ENCODE peak calls at places on chromosomes 5 and 9, in nine cellular contexts. One of them, this sample, is unnamed.

GRCh38 chr5:125256296-125256695 is 509.9 kb upstream of the ZNF608 start:
- DNase-seq in smooth muscle cell of the brain vasculature: no peak
- DNase-seq in CD8-positive, alpha-beta T cell: no peak
- DNase-seq in SHP77 treated with DMSO at 0.1 percent for 48 hours: no peak
- DNase-seq in NCI-H1694 treated with DMSO at 0.1 percent for 48 hours: no peak
- DNase-seq in T-helper 1 cell: no peak
- DNase-seq in HAP-1: no peak
- DNase-seq in amniotic stem cell: no peak
- DNase-seq in left cardiac atrium: no peak
- DNase-seq in this sample: no peak

GRCh38 chr5:88694087-88694703 is 188.8 kb downstream of the MEF2C start:
- DNase-seq in smooth muscle cell of the brain vasculature: no peak
- DNase-seq in CD8-positive, alpha-beta T cell: no peak
- DNase-seq in SHP77 treated with DMSO at 0.1 percent for 48 hours: no peak
- DNase-seq in NCI-H1694 treated with DMSO at 0.1 percent for 48 hours: no peak
- DNase-seq in T-helper 1 cell: no peak
- DNase-seq in HAP-1: no peak
- DNase-seq in amniotic stem cell: no peak
- DNase-seq in left cardiac atrium: no peak
- DNase-seq in this sample: no peak

GRCh38 chr5:128478386-128479368 is 59.4 kb downstream of the FBN2 start:
- DNase-seq in smooth muscle cell of the brain vasculature: no peak
- DNase-seq in CD8-positive, alpha-beta T cell: no peak
- DNase-seq in SHP77 treated with DMSO at 0.1 percent for 48 hours: no peak
- DNase-seq in NCI-H1694 treated with DMSO at 0.1 percent for 48 hours: no peak
- DNase-seq in T-helper 1 cell: no peak
- DNase-seq in HAP-1: no peak
- DNase-seq in amniotic stem cell: no peak
- DNase-seq in left cardiac atrium: no peak
- DNase-seq in this sample: no peak

GRCh38 chr9:132849168-132849831 is 28.8 kb downstream of the AK8 start:
- DNase-seq in smooth muscle cell of the brain vasculature: no peak
- DNase-seq in CD8-positive, alpha-beta T cell: no peak
- DNase-seq in SHP77 treated with DMSO at 0.1 percent for 48 hours: no peak
- DNase-seq in NCI-H1694 treated with DMSO at 0.1 percent for 48 hours: no peak
- DNase-seq in T-helper 1 cell: peak
- DNase-seq in HAP-1: no peak
- DNase-seq in amniotic stem cell: no peak
- DNase-seq in left cardiac atrium: no peak
- DNase-seq in this sample: no peak

GRCh38 chr5:175508896-175509295 is 30.5 kb downstream of the SFXN1 start:
- DNase-seq in smooth muscle cell of the brain vasculature: no peak
- DNase-seq in CD8-positive, alpha-beta T cell: no peak
- DNase-seq in SHP77 treated with DMSO at 0.1 percent for 48 hours: no peak
- DNase-seq in NCI-H1694 treated with DMSO at 0.1 percent for 48 hours: no peak
- DNase-seq in T-helper 1 cell: no peak
- DNase-seq in HAP-1: no peak
- DNase-seq in amniotic stem cell: no peak
- DNase-seq in left cardiac atrium: no peak
- DNase-seq in this sample: no peak

GRCh38 chr5:168409601-168410458 is 76.4 kb upstream of the RARS1 start:
- DNase-seq in smooth muscle cell of the brain vasculature: no peak
- DNase-seq in CD8-positive, alpha-beta T cell: no peak
- DNase-seq in SHP77 treated with DMSO at 0.1 percent for 48 hours: no peak
- DNase-seq in NCI-H1694 treated with DMSO at 0.1 percent for 48 hours: no peak
- DNase-seq in T-helper 1 cell: peak
- DNase-seq in HAP-1: no peak
- DNase-seq in amniotic stem cell: no peak
- DNase-seq in left cardiac atrium: peak
- DNase-seq in this sample: no peak

GRCh38 chr5:10637944-10638343 is 74.1 kb downstream of the ANKRD33B start:
- DNase-seq in smooth muscle cell of the brain vasculature: no peak
- DNase-seq in CD8-positive, alpha-beta T cell: no peak
- DNase-seq in SHP77 treated with DMSO at 0.1 percent for 48 hours: no peak
- DNase-seq in NCI-H1694 treated with DMSO at 0.1 percent for 48 hours: no peak
- DNase-seq in T-helper 1 cell: no peak
- DNase-seq in HAP-1: no peak
- DNase-seq in amniotic stem cell: no peak
- DNase-seq in left cardiac atrium: no peak
- DNase-seq in this sample: no peak

GRCh38 chr5:1035421-1036405 is 27.1 kb downstream of the NKD2 start:
- DNase-seq in smooth muscle cell of the brain vasculature: no peak
- DNase-seq in CD8-positive, alpha-beta T cell: no peak
- DNase-seq in SHP77 treated with DMSO at 0.1 percent for 48 hours: no peak
- DNase-seq in NCI-H1694 treated with DMSO at 0.1 percent for 48 hours: no peak
- DNase-seq in T-helper 1 cell: no peak
- DNase-seq in HAP-1: no peak
- DNase-seq in amniotic stem cell: no peak
- DNase-seq in left cardiac atrium: peak
- DNase-seq in this sample: no peak

GRCh38 chr5:171580506-171581265 is 161.2 kb downstream of the FGF18 start:
- DNase-seq in smooth muscle cell of the brain vasculature: no peak
- DNase-seq in CD8-positive, alpha-beta T cell: no peak
- DNase-seq in SHP77 treated with DMSO at 0.1 percent for 48 hours: no peak
- DNase-seq in NCI-H1694 treated with DMSO at 0.1 percent for 48 hours: peak
- DNase-seq in T-helper 1 cell: no peak
- DNase-seq in HAP-1: no peak
- DNase-seq in amniotic stem cell: no peak
- DNase-seq in left cardiac atrium: no peak
- DNase-seq in this sample: no peak

GRCh38 chr5:116135344-116135743 is 50.5 kb downstream of the COMMD10 start:
- DNase-seq in smooth muscle cell of the brain vasculature: no peak
- DNase-seq in CD8-positive, alpha-beta T cell: no peak
- DNase-seq in SHP77 treated with DMSO at 0.1 percent for 48 hours: no peak
- DNase-seq in NCI-H1694 treated with DMSO at 0.1 percent for 48 hours: no peak
- DNase-seq in T-helper 1 cell: peak
- DNase-seq in HAP-1: no peak
- DNase-seq in amniotic stem cell: no peak
- DNase-seq in left cardiac atrium: no peak
- DNase-seq in this sample: no peak

GRCh38 chr5:99000878-99001277 is 72.1 kb upstream of the CHD1 start:
- DNase-seq in smooth muscle cell of the brain vasculature: no peak
- DNase-seq in CD8-positive, alpha-beta T cell: no peak
- DNase-seq in SHP77 treated with DMSO at 0.1 percent for 48 hours: no peak
- DNase-seq in NCI-H1694 treated with DMSO at 0.1 percent for 48 hours: no peak
- DNase-seq in T-helper 1 cell: no peak
- DNase-seq in HAP-1: no peak
- DNase-seq in amniotic stem cell: no peak
- DNase-seq in left cardiac atrium: no peak
- DNase-seq in this sample: no peak

GRCh38 chr5:95731571-95732554 is 727 bp downstream of the RHOBTB3 start:
- DNase-seq in smooth muscle cell of the brain vasculature: no peak
- DNase-seq in CD8-positive, alpha-beta T cell: peak
- DNase-seq in SHP77 treated with DMSO at 0.1 percent for 48 hours: no peak
- DNase-seq in NCI-H1694 treated with DMSO at 0.1 percent for 48 hours: no peak
- DNase-seq in T-helper 1 cell: peak
- DNase-seq in HAP-1: peak
- DNase-seq in amniotic stem cell: no peak
- DNase-seq in left cardiac atrium: peak
- DNase-seq in this sample: no peak

GRCh38 chr5:13408616-13409015 is 535.9 kb downstream of the DNAH5 start:
- DNase-seq in smooth muscle cell of the brain vasculature: no peak
- DNase-seq in CD8-positive, alpha-beta T cell: no peak
- DNase-seq in SHP77 treated with DMSO at 0.1 percent for 48 hours: no peak
- DNase-seq in NCI-H1694 treated with DMSO at 0.1 percent for 48 hours: no peak
- DNase-seq in T-helper 1 cell: no peak
- DNase-seq in HAP-1: no peak
- DNase-seq in amniotic stem cell: no peak
- DNase-seq in left cardiac atrium: no peak
- DNase-seq in this sample: no peak

GRCh38 chr5:16727937-16728336 is 111.1 kb upstream of the RETREG1 start:
- DNase-seq in smooth muscle cell of the brain vasculature: no peak
- DNase-seq in CD8-positive, alpha-beta T cell: no peak
- DNase-seq in SHP77 treated with DMSO at 0.1 percent for 48 hours: peak
- DNase-seq in NCI-H1694 treated with DMSO at 0.1 percent for 48 hours: no peak
- DNase-seq in T-helper 1 cell: no peak
- DNase-seq in HAP-1: peak
- DNase-seq in amniotic stem cell: no peak
- DNase-seq in left cardiac atrium: no peak
- DNase-seq in this sample: no peak

GRCh38 chr5:61277190-61277589 is 54.9 kb upstream of the ZSWIM6 start:
- DNase-seq in smooth muscle cell of the brain vasculature: no peak
- DNase-seq in CD8-positive, alpha-beta T cell: no peak
- DNase-seq in SHP77 treated with DMSO at 0.1 percent for 48 hours: no peak
- DNase-seq in NCI-H1694 treated with DMSO at 0.1 percent for 48 hours: no peak
- DNase-seq in T-helper 1 cell: peak
- DNase-seq in HAP-1: no peak
- DNase-seq in amniotic stem cell: no peak
- DNase-seq in left cardiac atrium: no peak
- DNase-seq in this sample: no peak

GRCh38 chr5:77937015-77937908 is 161.1 kb upstream of the TBCA start:
- DNase-seq in smooth muscle cell of the brain vasculature: no peak
- DNase-seq in CD8-positive, alpha-beta T cell: no peak
- DNase-seq in SHP77 treated with DMSO at 0.1 percent for 48 hours: no peak
- DNase-seq in NCI-H1694 treated with DMSO at 0.1 percent for 48 hours: no peak
- DNase-seq in T-helper 1 cell: peak
- DNase-seq in HAP-1: no peak
- DNase-seq in amniotic stem cell: no peak
- DNase-seq in left cardiac atrium: no peak
- DNase-seq in this sample: no peak

GRCh38 chr9:129109504-129109903 is 1.1 kb downstream of the CRAT start:
- DNase-seq in smooth muscle cell of the brain vasculature: no peak
- DNase-seq in CD8-positive, alpha-beta T cell: peak
- DNase-seq in SHP77 treated with DMSO at 0.1 percent for 48 hours: no peak
- DNase-seq in NCI-H1694 treated with DMSO at 0.1 percent for 48 hours: no peak
- DNase-seq in T-helper 1 cell: no peak
- DNase-seq in HAP-1: no peak
- DNase-seq in amniotic stem cell: no peak
- DNase-seq in left cardiac atrium: peak
- DNase-seq in this sample: no peak

GRCh38 chr5:113038714-113039113 is 62.1 kb downstream of the DCP2 start:
- DNase-seq in smooth muscle cell of the brain vasculature: no peak
- DNase-seq in CD8-positive, alpha-beta T cell: no peak
- DNase-seq in SHP77 treated with DMSO at 0.1 percent for 48 hours: no peak
- DNase-seq in NCI-H1694 treated with DMSO at 0.1 percent for 48 hours: peak
- DNase-seq in T-helper 1 cell: no peak
- DNase-seq in HAP-1: no peak
- DNase-seq in amniotic stem cell: no peak
- DNase-seq in left cardiac atrium: no peak
- DNase-seq in this sample: no peak

GRCh38 chr5:15510816-15511215 is 10.8 kb downstream of the FBXL7 start:
- DNase-seq in smooth muscle cell of the brain vasculature: no peak
- DNase-seq in CD8-positive, alpha-beta T cell: no peak
- DNase-seq in SHP77 treated with DMSO at 0.1 percent for 48 hours: no peak
- DNase-seq in NCI-H1694 treated with DMSO at 0.1 percent for 48 hours: no peak
- DNase-seq in T-helper 1 cell: no peak
- DNase-seq in HAP-1: no peak
- DNase-seq in amniotic stem cell: peak
- DNase-seq in left cardiac atrium: no peak
- DNase-seq in this sample: no peak

GRCh38 chr5:124790895-124791732 is 44.7 kb upstream of the ZNF608 start:
- DNase-seq in smooth muscle cell of the brain vasculature: no peak
- DNase-seq in CD8-positive, alpha-beta T cell: no peak
- DNase-seq in SHP77 treated with DMSO at 0.1 percent for 48 hours: no peak
- DNase-seq in NCI-H1694 treated with DMSO at 0.1 percent for 48 hours: peak
- DNase-seq in T-helper 1 cell: no peak
- DNase-seq in HAP-1: peak
- DNase-seq in amniotic stem cell: no peak
- DNase-seq in left cardiac atrium: no peak
- DNase-seq in this sample: no peak

GRCh38 chr9:38008168-38009034 is 60.6 kb downstream of the SHB start:
- DNase-seq in smooth muscle cell of the brain vasculature: peak
- DNase-seq in CD8-positive, alpha-beta T cell: no peak
- DNase-seq in SHP77 treated with DMSO at 0.1 percent for 48 hours: no peak
- DNase-seq in NCI-H1694 treated with DMSO at 0.1 percent for 48 hours: no peak
- DNase-seq in T-helper 1 cell: no peak
- DNase-seq in HAP-1: no peak
- DNase-seq in amniotic stem cell: peak
- DNase-seq in left cardiac atrium: peak
- DNase-seq in this sample: peak

GRCh38 chr5:72543365-72543764 is 36.2 kb upstream of the ZNF366 start:
- DNase-seq in smooth muscle cell of the brain vasculature: peak
- DNase-seq in CD8-positive, alpha-beta T cell: no peak
- DNase-seq in SHP77 treated with DMSO at 0.1 percent for 48 hours: no peak
- DNase-seq in NCI-H1694 treated with DMSO at 0.1 percent for 48 hours: no peak
- DNase-seq in T-helper 1 cell: no peak
- DNase-seq in HAP-1: no peak
- DNase-seq in amniotic stem cell: no peak
- DNase-seq in left cardiac atrium: no peak
- DNase-seq in this sample: no peak

GRCh38 chr5:128236334-128236733 is 152.8 kb downstream of the SLC12A2 start:
- DNase-seq in smooth muscle cell of the brain vasculature: no peak
- DNase-seq in CD8-positive, alpha-beta T cell: no peak
- DNase-seq in SHP77 treated with DMSO at 0.1 percent for 48 hours: no peak
- DNase-seq in NCI-H1694 treated with DMSO at 0.1 percent for 48 hours: no peak
- DNase-seq in T-helper 1 cell: no peak
- DNase-seq in HAP-1: no peak
- DNase-seq in amniotic stem cell: no peak
- DNase-seq in left cardiac atrium: no peak
- DNase-seq in this sample: no peak

GRCh38 chr9:128361296-128361980 is 9.7 kb upstream of the URM1 start:
- DNase-seq in smooth muscle cell of the brain vasculature: no peak
- DNase-seq in CD8-positive, alpha-beta T cell: no peak
- DNase-seq in SHP77 treated with DMSO at 0.1 percent for 48 hours: peak
- DNase-seq in NCI-H1694 treated with DMSO at 0.1 percent for 48 hours: peak
- DNase-seq in T-helper 1 cell: no peak
- DNase-seq in HAP-1: no peak
- DNase-seq in amniotic stem cell: no peak
- DNase-seq in left cardiac atrium: no peak
- DNase-seq in this sample: no peak

GRCh38 chr5:1568201-1568979 is 44.6 kb upstream of the LPCAT1 start:
- DNase-seq in smooth muscle cell of the brain vasculature: peak
- DNase-seq in CD8-positive, alpha-beta T cell: no peak
- DNase-seq in SHP77 treated with DMSO at 0.1 percent for 48 hours: no peak
- DNase-seq in NCI-H1694 treated with DMSO at 0.1 percent for 48 hours: no peak
- DNase-seq in T-helper 1 cell: no peak
- DNase-seq in HAP-1: no peak
- DNase-seq in amniotic stem cell: peak
- DNase-seq in left cardiac atrium: no peak
- DNase-seq in this sample: no peak

GRCh38 chr9:35537898-35538297 is 48.0 kb downstream of the RUSC2 start:
- DNase-seq in smooth muscle cell of the brain vasculature: no peak
- DNase-seq in CD8-positive, alpha-beta T cell: no peak
- DNase-seq in SHP77 treated with DMSO at 0.1 percent for 48 hours: no peak
- DNase-seq in NCI-H1694 treated with DMSO at 0.1 percent for 48 hours: no peak
- DNase-seq in T-helper 1 cell: no peak
- DNase-seq in HAP-1: no peak
- DNase-seq in amniotic stem cell: no peak
- DNase-seq in left cardiac atrium: peak
- DNase-seq in this sample: no peak

GRCh38 chr9:35482071-35482470 is 7.8 kb upstream of the RUSC2 start:
- DNase-seq in smooth muscle cell of the brain vasculature: no peak
- DNase-seq in CD8-positive, alpha-beta T cell: no peak
- DNase-seq in SHP77 treated with DMSO at 0.1 percent for 48 hours: no peak
- DNase-seq in NCI-H1694 treated with DMSO at 0.1 percent for 48 hours: no peak
- DNase-seq in T-helper 1 cell: no peak
- DNase-seq in HAP-1: no peak
- DNase-seq in amniotic stem cell: no peak
- DNase-seq in left cardiac atrium: no peak
- DNase-seq in this sample: no peak

GRCh38 chr5:68304421-68305052 is 89.0 kb downstream of the PIK3R1 start:
- DNase-seq in smooth muscle cell of the brain vasculature: no peak
- DNase-seq in CD8-positive, alpha-beta T cell: no peak
- DNase-seq in SHP77 treated with DMSO at 0.1 percent for 48 hours: no peak
- DNase-seq in NCI-H1694 treated with DMSO at 0.1 percent for 48 hours: no peak
- DNase-seq in T-helper 1 cell: no peak
- DNase-seq in HAP-1: no peak
- DNase-seq in amniotic stem cell: no peak
- DNase-seq in left cardiac atrium: no peak
- DNase-seq in this sample: no peak

GRCh38 chr5:136374003-136374402 is 8.7 kb upstream of the TRPC7 start:
- DNase-seq in smooth muscle cell of the brain vasculature: no peak
- DNase-seq in CD8-positive, alpha-beta T cell: no peak
- DNase-seq in SHP77 treated with DMSO at 0.1 percent for 48 hours: peak
- DNase-seq in NCI-H1694 treated with DMSO at 0.1 percent for 48 hours: no peak
- DNase-seq in T-helper 1 cell: no peak
- DNase-seq in HAP-1: no peak
- DNase-seq in amniotic stem cell: no peak
- DNase-seq in left cardiac atrium: no peak
- DNase-seq in this sample: no peak

This sample was measured in CMK.